ENCODE peak calls at places on chromosomes 16 and 17, in nine cellular contexts. F, P, H, C, X, B, D, I and Q are unnamed samples.

GRCh38 chr16:73794936-73795335 is 501.7 kb upstream of the PSMD7 start:
- DNase-seq in F (no peak), P (no peak), H (no peak), C (no peak), X (no peak), B (no peak), D (no peak), I (no peak), Q (no peak)

GRCh38 chr17:64707077-64707591 is 45.0 kb upstream of the SMURF2 start:
- DNase-seq in F (peak), P (no peak), H (peak), C (peak), X (peak), B (peak), D (peak), I (peak), Q (peak)

GRCh38 chr16:8948831-8949230 is 14.9 kb downstream of the USP7 start:
- DNase-seq in F (no peak), P (no peak), H (no peak), C (no peak), X (no peak), B (no peak), D (no peak), I (no peak), Q (no peak)

GRCh38 chr17:38509772-38510423 is 81.6 kb downstream of the ARHGAP23 start:
- DNase-seq in F (no peak), P (no peak), H (no peak), C (no peak), X (peak), B (peak), D (no peak), I (no peak), Q (no peak)

GRCh38 chr16:71367243-71367976 is 8.9 kb downstream of the CALB2 start:
- DNase-seq in F (peak), P (peak), H (peak), C (peak), X (peak), B (no peak), D (peak), I (no peak), Q (peak)

GRCh38 chr17:77834170-77835115 is 124.1 kb upstream of the TNRC6C start:
- DNase-seq in F (peak), P (peak), H (no peak), C (peak), X (peak), B (peak), D (peak), I (peak), Q (peak)

GRCh38 chr16:57540906-57541753 is 1.3 kb upstream of the ADGRG5 start:
- DNase-seq in F (no peak), P (no peak), H (peak), C (no peak), X (no peak), B (peak), D (no peak), I (peak), Q (peak)

GRCh38 chr17:3558603-3559269 is 1.1 kb upstream of the TRPV3 start:
- DNase-seq in F (no peak), P (no peak), H (peak), C (peak), X (no peak), B (peak), D (peak), I (no peak), Q (peak)

GRCh38 chr16:76446251-76446650 is 169.1 kb downstream of the CNTNAP4 start:
- DNase-seq in F (no peak), P (no peak), H (no peak), C (no peak), X (no peak), B (no peak), D (no peak), I (no peak), Q (no peak)

GRCh38 chr16:85917012-85917411 is 18.1 kb downstream of the IRF8 start:
- DNase-seq in F (no peak), P (no peak), H (no peak), C (no peak), X (no peak), B (peak), D (no peak), I (no peak), Q (no peak)

GRCh38 chr16:51116353-51116752 is 34.7 kb downstream of the SALL1 start:
- DNase-seq in F (no peak), P (no peak), H (no peak), C (no peak), X (no peak), B (no peak), D (no peak), I (no peak), Q (no peak)

GRCh38 chr17:37833237-37833859 is 88.5 kb upstream of the HNF1B start:
- DNase-seq in F (no peak), P (no peak), H (no peak), C (no peak), X (no peak), B (no peak), D (no peak), I (no peak), Q (no peak)

GRCh38 chr17:9024497-9024896 is 3.2 kb downstream of the NTN1 start:
- DNase-seq in F (no peak), P (peak), H (no peak), C (no peak), X (no peak), B (no peak), D (no peak), I (no peak), Q (no peak)

GRCh38 chr17:17060001-17060929 is 18.0 kb downstream of the MPRIP start:
- DNase-seq in F (no peak), P (no peak), H (no peak), C (no peak), X (no peak), B (no peak), D (no peak), I (no peak), Q (no peak)

GRCh38 chr16:56279132-56279531 is 87.8 kb downstream of the GNAO1 start:
- DNase-seq in F (no peak), P (no peak), H (no peak), C (no peak), X (no peak), B (no peak), D (no peak), I (no peak), Q (no peak)

GRCh38 chr16:4570688-4571321 is 14.7 kb downstream of the C16orf96 start:
- DNase-seq in F (no peak), P (peak), H (no peak), C (no peak), X (no peak), B (no peak), D (no peak), I (no peak), Q (no peak)

GRCh38 chr16:85659805-85660511 is 28.8 kb downstream of the GINS2 start:
- DNase-seq in F (peak), P (peak), H (peak), C (peak), X (peak), B (peak), D (peak), I (peak), Q (peak)

GRCh38 chr16:87457724-87458423 is 35.0 kb downstream of the ZCCHC14 start:
- DNase-seq in F (no peak), P (no peak), H (no peak), C (peak), X (peak), B (no peak), D (peak), I (no peak), Q (peak)

GRCh38 chr17:16937431-16937830 is 34.5 kb downstream of the TNFRSF13B start:
- DNase-seq in F (no peak), P (no peak), H (no peak), C (no peak), X (no peak), B (no peak), D (no peak), I (no peak), Q (no peak)

GRCh38 chr16:67666032-67666537 is 465 bp downstream of the ENKD1 start:
- DNase-seq in F (no peak), P (peak), H (no peak), C (no peak), X (peak), B (peak), D (no peak), I (no peak), Q (no peak)

GRCh38 chr17:1031711-1032110 is 34.8 kb downstream of the TIMM22 start:
- DNase-seq in F (no peak), P (peak), H (peak), C (no peak), X (no peak), B (peak), D (no peak), I (peak), Q (no peak)

GRCh38 chr16:85577899-85578598 is 35.1 kb upstream of the GSE1 start:
- DNase-seq in F (no peak), P (peak), H (no peak), C (no peak), X (no peak), B (no peak), D (no peak), I (no peak), Q (no peak)

GRCh38 chr17:76368545-76368944 is 14.8 kb upstream of the PRPSAP1 start:
- DNase-seq in F (no peak), P (no peak), H (no peak), C (peak), X (no peak), B (no peak), D (peak), I (no peak), Q (peak)
- H3K4me3 ChIP-seq in F (no peak), P (no peak), H (no peak), C (no peak), X (no peak), B (no peak), D (peak), I (no peak), Q (peak)

GRCh38 chr16:2027024-2028010 is 615 bp downstream of the NHERF2 start:
- DNase-seq in F (no peak), P (peak), H (no peak), C (peak), X (peak), B (peak), D (peak), I (no peak), Q (no peak)
- H3K27ac ChIP-seq in F (peak), P (no peak), H (peak), C (peak), X (no peak), B (no peak), D (no peak), I (peak), Q (no peak)

DNA sequence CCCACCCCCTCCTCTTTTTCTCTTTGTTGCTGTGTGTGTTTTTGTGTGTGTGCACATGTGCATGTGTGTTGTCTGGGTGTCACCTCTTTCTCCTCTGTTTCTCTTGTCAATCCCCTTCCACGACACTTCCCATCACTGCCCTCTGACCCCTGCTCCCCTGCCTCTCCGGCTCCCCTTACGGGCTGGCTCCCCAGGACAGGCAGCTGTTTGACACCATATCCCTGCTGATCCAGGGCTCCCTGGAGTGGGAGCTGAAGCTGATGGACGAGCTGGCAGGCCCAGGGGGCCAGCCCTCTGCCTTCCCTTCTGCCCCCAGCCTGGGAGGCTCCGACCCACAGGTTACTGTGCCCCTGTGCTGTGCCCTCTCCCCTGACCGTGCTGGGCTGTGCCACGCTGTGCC is 15.2 kb upstream of the ABCC3 start:
- DNase-seq in F (no peak), P (no peak), H (no peak), C (no peak), X (no peak), B (no peak), D (no peak), I (no peak), Q (no peak)
- H3K4me3 ChIP-seq in F (no peak), P (no peak), H (no peak), C (no peak), X (no peak), B (no peak), D (no peak), I (no peak), Q (no peak)

DNA sequence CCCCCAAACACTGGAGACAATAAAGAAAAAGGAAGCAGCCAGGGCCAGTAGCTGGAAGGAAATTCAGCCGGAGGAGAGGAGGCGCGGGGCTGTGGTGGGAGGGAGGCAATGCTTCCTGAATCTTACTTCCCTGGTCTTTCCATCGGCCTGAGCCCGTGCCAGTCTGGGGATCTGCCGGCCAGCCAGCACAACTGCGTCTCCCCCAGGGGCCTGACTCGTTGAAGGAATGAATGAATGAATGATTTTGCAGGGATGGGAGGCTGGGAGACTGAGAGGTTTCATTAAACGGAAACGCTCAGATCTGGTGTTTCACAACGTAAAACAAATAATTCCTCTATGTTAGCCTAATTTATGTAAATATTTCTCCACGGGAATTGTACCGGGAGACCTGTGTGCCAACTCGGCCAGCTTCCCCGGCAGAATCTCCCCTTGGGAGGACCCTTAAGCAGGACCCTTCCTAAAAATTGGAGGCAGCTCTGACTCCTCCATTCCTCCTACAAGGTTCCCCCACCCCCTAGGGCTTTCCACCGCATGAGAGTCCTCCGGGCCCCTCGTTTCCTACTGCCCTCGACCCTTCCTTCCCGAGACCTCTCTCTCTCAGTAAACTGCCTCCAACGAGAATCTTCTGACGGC is 1.3 kb upstream of the BAIAP2 start:
- DNase-seq in F (no peak), P (no peak), H (no peak), C (no peak), X (peak), B (peak), D (no peak), I (no peak), Q (no peak)
- H3K27ac ChIP-seq in F (peak), P (no peak), H (no peak), C (peak), X (no peak), B (no peak), D (no peak), I (no peak), Q (no peak)

GRCh38 chr17:68498479-68499326 is 13.5 kb upstream of the PRKAR1A start:
- DNase-seq in F (no peak), P (no peak), H (peak), C (no peak), X (peak), B (no peak), D (no peak), I (peak), Q (no peak)
- H3K4me3 ChIP-seq in F (no peak), P (no peak), H (no peak), C (no peak), X (no peak), B (no peak), D (no peak), I (no peak), Q (no peak)